ENCODE peak calls at places on chromosomes 12 and 14, in seven cellular contexts. One of them, this sample, is unnamed.

GRCh38 chr12:131950182-131950913 is 606 bp downstream of the EP400 start:
- DNase-seq in psoas muscle: peak; percentile 66
- DNase-seq in globus pallidus: no peak
- DNase-seq in effector memory CD4-positive, alpha-beta T cell: no peak
- DNase-seq in kidney: peak; percentile 85
- DNase-seq in sciatic nerve: no peak
- DNase-seq in amniotic stem cell: no peak
- DNase-seq in this sample: peak; percentile 47

GRCh38 chr12:84904051-84904450 is 8.5 kb downstream of the SLC6A15 start:
- DNase-seq in psoas muscle: no peak
- DNase-seq in globus pallidus: no peak
- DNase-seq in effector memory CD4-positive, alpha-beta T cell: no peak
- DNase-seq in kidney: no peak
- DNase-seq in sciatic nerve: no peak
- DNase-seq in amniotic stem cell: no peak
- DNase-seq in this sample: no peak

GRCh38 chr12:131542351-131542750 is 168.5 kb upstream of the SFSWAP start:
- DNase-seq in psoas muscle: no peak
- DNase-seq in globus pallidus: no peak
- DNase-seq in effector memory CD4-positive, alpha-beta T cell: no peak
- DNase-seq in kidney: no peak
- DNase-seq in sciatic nerve: no peak
- DNase-seq in amniotic stem cell: no peak
- DNase-seq in this sample: no peak

GRCh38 chr12:108731866-108732461 is 646 bp upstream of the CORO1C start:
- DNase-seq in psoas muscle: peak; percentile 100
- DNase-seq in globus pallidus: peak; percentile 97
- DNase-seq in effector memory CD4-positive, alpha-beta T cell: peak; percentile 94
- DNase-seq in kidney: peak; percentile 99
- DNase-seq in sciatic nerve: peak; percentile 100
- DNase-seq in amniotic stem cell: peak; percentile 100
- DNase-seq in this sample: peak; percentile 89

GRCh38 chr14:88902850-88903249 is 78.4 kb downstream of the TTC8 start:
- DNase-seq in psoas muscle: no peak
- DNase-seq in globus pallidus: no peak
- DNase-seq in effector memory CD4-positive, alpha-beta T cell: no peak
- DNase-seq in kidney: no peak
- DNase-seq in sciatic nerve: no peak
- DNase-seq in amniotic stem cell: no peak
- DNase-seq in this sample: no peak

GRCh38 chr12:116559330-116560080 is at the start of gene MAP1LC3B2:
- DNase-seq in psoas muscle: peak; percentile 66
- DNase-seq in globus pallidus: peak; percentile 62
- DNase-seq in effector memory CD4-positive, alpha-beta T cell: peak; percentile 68
- DNase-seq in kidney: peak; percentile 89
- DNase-seq in sciatic nerve: peak; percentile 72
- DNase-seq in amniotic stem cell: no peak
- DNase-seq in this sample: no peak

GRCh38 chr14:54500744-54501143 is 9.0 kb upstream of the CGRRF1 start:
- DNase-seq in psoas muscle: no peak
- DNase-seq in globus pallidus: no peak
- DNase-seq in effector memory CD4-positive, alpha-beta T cell: no peak
- DNase-seq in kidney: no peak
- DNase-seq in sciatic nerve: no peak
- DNase-seq in amniotic stem cell: no peak
- DNase-seq in this sample: no peak

GRCh38 chr14:99316281-99317163 is 44.5 kb upstream of the BCL11B start:
- DNase-seq in psoas muscle: no peak
- DNase-seq in globus pallidus: no peak
- DNase-seq in effector memory CD4-positive, alpha-beta T cell: no peak
- DNase-seq in kidney: no peak
- DNase-seq in sciatic nerve: no peak
- DNase-seq in amniotic stem cell: no peak
- DNase-seq in this sample: no peak

GRCh38 chr12:18551703-18552102 is 186.1 kb downstream of the PLCZ1 start:
- DNase-seq in psoas muscle: no peak
- DNase-seq in globus pallidus: no peak
- DNase-seq in effector memory CD4-positive, alpha-beta T cell: no peak
- DNase-seq in kidney: no peak
- DNase-seq in sciatic nerve: no peak
- DNase-seq in amniotic stem cell: no peak
- DNase-seq in this sample: no peak

GRCh38 chr12:27779837-27780611 is at the start of the genes KLHL42 and MANSC4:
- DNase-seq in psoas muscle: peak; percentile 87
- DNase-seq in globus pallidus: peak; percentile 70
- DNase-seq in effector memory CD4-positive, alpha-beta T cell: peak; percentile 46
- DNase-seq in kidney: peak; percentile 92
- DNase-seq in sciatic nerve: peak; percentile 83
- DNase-seq in amniotic stem cell: peak; percentile 41
- DNase-seq in this sample: peak; percentile 64

This sample was measured in NCI-H1930.